ENCODE peak calls at places on chromosomes 5 and 9, in five cellular contexts. U is HCT116; G is CD4-positive, CD25-positive, alpha-beta regulatory T cell; P is T-cell; S is stimulated activated effector memory CD8-positive, alpha-beta T cell treated with anti-CD3 and anti-CD28 coated beads, Interleukin-12 subunit alpha, Interleukin-12 subunit beta, amount 100 ng/mL, for 72 hours. M is an unnamed sample.

GRCh38 chr9:84862786-84863185 is 193.3 kb downstream of the NTRK2 start:
- ATAC-seq in G (no peak), P (no peak), S (no peak), U (peak; percentile 75), M (no peak)

GRCh38 chr5:137896560-137896959 is 7.3 kb downstream of the PKD2L2 start:
- ATAC-seq in G (no peak), P (no peak), S (no peak), U (no peak), M (no peak)

GRCh38 chr5:158777647-158778368 is 321.9 kb downstream of the EBF1 start:
- ATAC-seq in G (no peak), P (no peak), S (no peak), U (no peak), M (no peak)

GRCh38 chr5:135602882-135603721 is 24.3 kb upstream of the CXCL14 start:
- ATAC-seq in G (no peak), S (no peak), P (no peak), U (no peak), M (no peak)

GRCh38 chr9:133098104-133098754 is 22.8 kb downstream of the RALGDS start:
- ATAC-seq in U (no peak), S (no peak), P (no peak), G (no peak), M (no peak)

GRCh38 chr9:121541256-121541655 is 41.6 kb upstream of the GGTA1 start:
- ATAC-seq in G (no peak), P (no peak), U (no peak), S (no peak), M (no peak)

GRCh38 chr5:115778417-115778816 is 38.0 kb downstream of the CDO1 start:
- ATAC-seq in U (no peak), G (no peak), P (no peak), S (no peak), M (no peak)

GRCh38 chr9:77440057-77440456 is 208.1 kb downstream of the GNA14 start:
- ATAC-seq in P (no peak), S (no peak), G (no peak), U (no peak), M (no peak)

GRCh38 chr9:137833721-137834613 is 43.6 kb upstream of the CACNA1B start:
- ATAC-seq in S (no peak), G (no peak), U (no peak), P (no peak), M (no peak)

GRCh38 chr9:135924628-135925338 is 17.4 kb upstream of the CAMSAP1 start:
- ATAC-seq in G (no peak), U (no peak), S (no peak), P (no peak), M (no peak)

GRCh38 chr5:51275428-51275827 is 107.8 kb upstream of the ISL1 start:
- ATAC-seq in U (no peak), S (no peak), G (no peak), P (no peak), M (no peak)

GRCh38 chr5:144598451-144599068 is 427.9 kb downstream of the KCTD16 start:
- ATAC-seq in S (no peak), G (no peak), U (no peak), P (no peak), M (no peak)

GRCh38 chr9:23314247-23314646 is 511.8 kb downstream of the ELAVL2 start:
- ATAC-seq in G (no peak), U (no peak), P (no peak), S (no peak), M (no peak)

GRCh38 chr5:83219077-83219476 is 141.7 kb downstream of the XRCC4 start:
- ATAC-seq in P (no peak), S (no peak), G (no peak), U (no peak), M (no peak)

GRCh38 chr9:93295456-93296076 is 111.6 kb downstream of the WNK2 start:
- ATAC-seq in S (no peak), U (no peak), G (no peak), P (no peak), M (no peak)